ENCODE peak calls at places on chromosomes 4 and X, in six cellular contexts. H is heart right ventricle, I is AML-193, D is endothelial cell, K is sciatic nerve, E is NCI-H345. J is an unnamed sample.
A peak's percentile ranks its signal among the peaks of the same experiment; 100 is the strongest.

GRCh38 chr4:133584714-133585113 is 435.6 kb downstream of the PCDH10 start:
- DNase-seq in K (no peak), E (no peak), I (no peak), H (no peak), D (no peak), J (no peak)

GRCh38 chr4:168907119-168907698 is 102.8 kb downstream of the CBR4 start:
- DNase-seq in D (no peak), H (no peak), E (no peak), I (no peak), K (no peak), J (peak; percentile 17)

GRCh38 chrX:55451125-55451524 is 802 bp upstream of the MAGEH1 start:
- DNase-seq in H (no peak), E (no peak), K (no peak), I (no peak), D (no peak), J (no peak)

GRCh38 chrX:150200820-150201287 is 162.3 kb upstream of the MAMLD1 start:
- DNase-seq in I (no peak), K (no peak), D (no peak), E (peak; percentile 20), H (no peak), J (peak; percentile 93)

GRCh38 chr4:26864904-26865303 is 4.3 kb downstream of the STIM2 start:
- DNase-seq in D (no peak), I (peak; percentile 58), K (no peak), H (no peak), E (no peak), J (no peak)

GRCh38 chr4:98338761-98339438 is 77.7 kb downstream of the RAP1GDS1 start:
- DNase-seq in K (no peak), D (no peak), H (no peak), I (no peak), E (no peak), J (no peak)

GRCh38 chrX:74133156-74133796 is 170.7 kb upstream of the ZCCHC13 start:
- DNase-seq in H (peak; percentile 13), E (peak; percentile 50), D (peak; percentile 4), I (peak; percentile 40), K (no peak), J (peak; percentile 83)

GRCh38 chrX:49919617-49920016 is 2.8 kb upstream of the CLCN5 start:
- DNase-seq in K (peak; percentile 57), D (peak; percentile 34), E (peak; percentile 33), H (peak; percentile 29), I (no peak), J (peak; percentile 19)

GRCh38 chr4:39104255-39104654 is 42.2 kb downstream of the KLHL5 start:
- DNase-seq in K (no peak), H (no peak), I (no peak), E (no peak), D (no peak), J (no peak)

GRCh38 chrX:65488496-65488895 is 46.1 kb downstream of the LAS1L start:
- DNase-seq in D (no peak), H (no peak), I (no peak), E (no peak), K (no peak), J (peak; percentile 7)

GRCh38 chrX:137031039-137031438 is 2.8 kb downstream of the GPR101 start:
- DNase-seq in K (no peak), E (no peak), D (no peak), I (no peak), H (no peak), J (no peak)

GRCh38 chrX:24956828-24957227 is 58.9 kb downstream of the ARX start:
- DNase-seq in H (no peak), D (no peak), I (no peak), K (no peak), E (no peak), J (peak; percentile 4)

GRCh38 chrX:116285506-116285905 is 115.0 kb downstream of the AGTR2 start:
- DNase-seq in I (no peak), E (no peak), D (no peak), K (no peak), H (no peak), J (no peak)

GRCh38 chrX:20270557-20270880 is 3.8 kb upstream of the RPS6KA3 start:
- DNase-seq in I (no peak), K (no peak), E (no peak), H (no peak), D (no peak), J (no peak)

GRCh38 chr4:168831585-168831918 is 178.5 kb downstream of the CBR4 start:
- DNase-seq in K (no peak), I (no peak), E (no peak), H (no peak), D (no peak), J (peak; percentile 5)

GRCh38 chrX:65667503-65668355 is at the start of gene MSN:
- DNase-seq in H (peak; percentile 79), E (no peak), K (peak; percentile 87), I (no peak), D (peak; percentile 52), J (peak; percentile 65)

GRCh38 chr4:89681219-89681618 is 155.7 kb downstream of the SNCA start:
- DNase-seq in K (no peak), E (peak; percentile 64), D (peak; percentile 50), H (no peak), I (no peak), J (no peak)

GRCh38 chr4:183757105-183757504 is 98.0 kb downstream of the TRAPPC11 start:
- DNase-seq in E (no peak), K (no peak), H (no peak), I (no peak), D (no peak), J (no peak)

GRCh38 chr4:152864361-152864760 is 71.8 kb upstream of the FHDC1 start:
- DNase-seq in K (no peak), E (no peak), I (no peak), H (no peak), D (no peak), J (no peak)

GRCh38 chr4:15717647-15718416 is 15.0 kb downstream of the BST1 start:
- DNase-seq in H (no peak), D (no peak), K (no peak), I (no peak), E (no peak), J (no peak)

GRCh38 chr4:41176357-41176756 is 38.0 kb downstream of the APBB2 start:
- DNase-seq in K (no peak), D (no peak), I (no peak), H (no peak), E (no peak), J (peak; percentile 31)

GRCh38 chr4:33160126-33160525 is 2440.0 kb downstream of the PCDH7 start:
- DNase-seq in D (peak; percentile 20), E (no peak), I (peak; percentile 17), H (no peak), K (no peak), J (peak; percentile 23)

GRCh38 chr4:128540122-128540521 is 252.5 kb upstream of the PGRMC2 start:
- DNase-seq in K (no peak), I (no peak), D (no peak), E (no peak), H (no peak), J (no peak)

GRCh38 chr4:8173641-8174242 is 15.1 kb upstream of the ABLIM2 start:
- DNase-seq in D (no peak), H (no peak), K (no peak), I (no peak), E (no peak), J (no peak)

GRCh38 chr4:59608466-59608865 is 1591.7 kb upstream of the ADGRL3 start:
- DNase-seq in D (no peak), H (no peak), I (no peak), E (no peak), K (no peak), J (peak; percentile 2)

GRCh38 chrX:153885208-153885787 is 675 bp downstream of the L1CAM start:
- DNase-seq in I (no peak), E (no peak), H (no peak), D (no peak), K (no peak), J (no peak)

GRCh38 chr4:165464813-165465381 is 86.1 kb downstream of the CPE start:
- DNase-seq in D (no peak), I (peak; percentile 71), K (no peak), H (no peak), E (peak; percentile 19), J (peak; percentile 68)

GRCh38 chr4:5051210-5051691 is at the start of gene STK32B:
- DNase-seq in K (peak; percentile 78), D (peak; percentile 46), H (peak; percentile 56), E (peak; percentile 29), I (peak; percentile 56), J (peak; percentile 81)

GRCh38 chr4:138222041-138222440 is 20.1 kb downstream of the SLC7A11 start:
- DNase-seq in E (no peak), I (no peak), K (no peak), D (no peak), H (no peak), J (peak; percentile 72)

GRCh38 chrX:107579956-107580355 is 48.4 kb upstream of the PRPS1 start:
- DNase-seq in D (no peak), E (no peak), H (no peak), K (no peak), I (no peak), J (no peak)

GRCh38 chr4:16682996-16683395 is 215.4 kb downstream of the LDB2 start:
- DNase-seq in K (no peak), D (no peak), H (no peak), E (no peak), I (no peak), J (no peak)

GRCh38 chr4:98711526-98711925 is 53.1 kb upstream of the TSPAN5 start:
- DNase-seq in I (no peak), D (no peak), K (no peak), H (no peak), E (no peak), J (no peak)

GRCh38 chr4:1315838-1316536 is 26.3 kb downstream of the MAEA start:
- DNase-seq in E (no peak), I (no peak), H (no peak), D (no peak), K (no peak), J (no peak)

GRCh38 chr4:88163286-88163685 is 4.8 kb upstream of the ABCG2 start:
- DNase-seq in E (no peak), K (no peak), H (no peak), I (no peak), D (no peak), J (no peak)

GRCh38 chr4:38621004-38621684 is 42.9 kb upstream of the KLF3 start:
- DNase-seq in K (no peak), E (peak; percentile 18), I (peak; percentile 52), H (no peak), D (no peak), J (peak; percentile 63)

GRCh38 chr4:176499518-176499917 is 179.8 kb downstream of the SPCS3 start:
- DNase-seq in D (no peak), E (no peak), I (no peak), K (no peak), H (no peak), J (peak; percentile 65)

GRCh38 chr4:127188847-127189246 is 443.9 kb upstream of the INTU start:
- DNase-seq in H (no peak), D (no peak), E (no peak), K (no peak), I (no peak), J (no peak)

J was measured in AG08395.